ENCODE peak calls at places on chromosomes 13 and 19, in seven cellular contexts. J is A549; F is psoas muscle; W is CD4-positive, alpha-beta T cell; E is neural crest cell; Y is Peyer's patch; H is left ventricle myocardium inferior. Q is an unnamed sample.

GRCh38 chr19:53467138-53467502 is 413 bp upstream of the ZNF813 start:
- DNase-seq in F (no peak), H (peak), J (no peak), W (no peak), Y (peak), E (no peak), Q (peak)

GRCh38 chr13:41137241-41137640 is 4.6 kb upstream of the KBTBD6 start:
- DNase-seq in W (no peak), F (no peak), E (no peak), H (no peak), J (no peak), Y (no peak), Q (no peak)

GRCh38 chr19:11191273-11191755 is 6.0 kb downstream of the KANK2 start:
- DNase-seq in H (peak), E (no peak), F (peak), Y (peak), W (no peak), J (peak), Q (no peak)

GRCh38 chr19:17579523-17580244 is 24.2 kb downstream of the COLGALT1 start:
- DNase-seq in H (peak), F (peak), E (peak), Y (peak), W (no peak), J (peak), Q (peak)

GRCh38 chr19:15779756-15780476 is 7.5 kb upstream of the OR10H5 start:
- DNase-seq in J (peak), E (no peak), F (peak), W (no peak), Y (peak), H (peak), Q (no peak)

GRCh38 chr13:24741016-24741662 is 22.8 kb upstream of the RNF17 start:
- DNase-seq in F (no peak), E (no peak), Y (no peak), W (no peak), H (no peak), J (peak), Q (no peak)

GRCh38 chr19:41226053-41226873 is 7.2 kb downstream of the AXL start:
- DNase-seq in W (peak), J (peak), Y (peak), E (peak), H (peak), F (peak), Q (peak)

GRCh38 chr19:6501740-6502648 is at the start of gene TUBB4A:
- DNase-seq in Y (peak), W (peak), J (no peak), E (peak), H (peak), F (peak), Q (peak)

GRCh38 chr19:47438793-47439220 is 19.5 kb upstream of the MEIS3 start:
- DNase-seq in F (no peak), Y (no peak), W (no peak), J (no peak), E (no peak), H (no peak), Q (peak)

GRCh38 chr19:37928527-37929286 is 21.7 kb downstream of the SIPA1L3 start:
- DNase-seq in E (no peak), J (peak), F (no peak), W (no peak), Y (peak), H (no peak), Q (no peak)

GRCh38 chr19:50794778-50795664 is 4.8 kb downstream of the ACP4 start:
- DNase-seq in H (no peak), J (peak), Y (no peak), F (no peak), E (no peak), W (no peak), Q (no peak)

GRCh38 chr19:1355258-1355973 is 28.3 kb upstream of the NDUFS7 start:
- DNase-seq in Y (no peak), E (no peak), H (no peak), W (no peak), J (no peak), F (no peak), Q (no peak)

GRCh38 chr13:43116242-43116641 is 92.9 kb downstream of the DNAJC15 start:
- DNase-seq in Y (no peak), W (no peak), E (no peak), F (no peak), J (peak), H (no peak), Q (no peak)

GRCh38 chr19:35643255-35644205 is 2.0 kb downstream of the ETV2 start:
- DNase-seq in J (peak), H (peak), F (peak), W (peak), Y (peak), E (peak), Q (peak)

GRCh38 chr19:35742121-35742724 is at the start of gene IGFLR1:
- DNase-seq in E (no peak), Y (peak), J (no peak), F (no peak), H (no peak), W (peak), Q (no peak)

GRCh38 chr13:51523082-51523518 is 61.2 kb upstream of the WDFY2 start:
- DNase-seq in E (no peak), H (no peak), J (peak), F (no peak), W (peak), Y (no peak), Q (no peak)

DNA sequence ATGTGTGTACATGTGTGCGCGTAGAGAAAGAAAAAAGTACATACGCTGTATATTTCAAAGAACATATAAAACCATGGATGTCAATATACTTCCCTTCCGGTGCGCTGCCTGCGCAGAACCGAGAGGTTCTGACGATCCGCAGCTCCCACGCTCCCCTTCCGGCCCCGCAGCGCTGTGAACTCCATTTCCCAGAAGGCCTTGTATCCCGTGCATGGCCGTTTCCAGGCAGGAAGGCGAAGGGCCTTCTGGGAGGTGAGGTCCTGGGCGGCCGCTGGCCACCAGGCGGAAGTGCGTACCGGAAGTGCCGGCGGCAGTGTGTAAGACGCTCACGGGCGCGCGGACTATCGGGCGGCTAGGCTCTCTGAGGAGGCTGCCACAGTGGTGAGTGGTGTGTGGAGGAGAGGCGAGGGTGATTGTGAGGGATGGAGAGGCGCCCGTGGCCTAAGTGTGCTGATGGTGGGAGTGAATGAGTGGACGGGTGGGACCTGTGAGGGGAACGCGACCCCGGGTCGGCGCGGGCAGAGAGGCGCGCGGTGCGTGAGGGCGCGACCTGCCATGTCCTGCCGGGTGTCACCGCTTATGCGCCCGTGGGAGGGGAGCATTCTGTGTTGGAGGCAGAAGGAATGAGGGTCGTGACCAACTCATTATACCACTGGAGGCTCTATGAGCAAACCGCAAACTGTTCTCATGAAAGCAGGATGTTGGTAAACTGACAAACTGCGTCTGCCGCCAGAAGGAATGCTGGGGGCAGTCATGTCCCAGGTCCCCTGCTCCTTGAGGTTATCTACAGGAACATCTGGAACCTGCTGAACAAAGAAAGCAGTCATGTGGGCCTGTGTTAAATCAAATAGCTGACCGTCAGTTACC is at the start of gene ERVK3-1:
- DNase-seq in W (peak), F (peak), E (peak), H (peak), J (peak), Y (peak), Q (peak)
- TF ChIP-seq CTCF in W (no peak), F (peak), E (peak), H (peak), J (no peak), Y (peak), Q (no peak)

GRCh38 chr19:39155114-39155700 is 29.6 kb downstream of the PAK4 start:
- DNase-seq in E (no peak), H (no peak), W (no peak), Y (no peak), J (no peak), F (no peak), Q (no peak)
- TF ChIP-seq CTCF in E (no peak), H (no peak), W (no peak), Y (no peak), J (no peak), F (no peak), Q (no peak)

GRCh38 chr13:62119739-62120700 is 704.4 kb upstream of the PCDH20 start:
- DNase-seq in E (no peak), J (no peak), Y (no peak), H (no peak), W (no peak), F (no peak), Q (no peak)
- TF ChIP-seq CTCF in E (peak), J (peak), Y (no peak), H (peak), W (no peak), F (peak), Q (no peak)

GRCh38 chr19:39788244-39788643 is 9.6 kb downstream of the LEUTX start:
- DNase-seq in J (no peak), E (no peak), Y (no peak), F (no peak), H (no peak), W (no peak), Q (no peak)

GRCh38 chr19:39796000-39796498 is 17.4 kb downstream of the LEUTX start:
- DNase-seq in J (no peak), W (no peak), Y (no peak), H (no peak), F (no peak), E (no peak), Q (no peak)

GRCh38 chr19:39795001-39795400 is 16.3 kb downstream of the LEUTX start:
- DNase-seq in E (no peak), Y (peak), H (no peak), F (no peak), J (no peak), W (no peak), Q (no peak)

GRCh38 chr19:39797083-39797482 is 18.4 kb downstream of the LEUTX start:
- DNase-seq in F (no peak), H (no peak), J (no peak), W (no peak), Y (no peak), E (no peak), Q (no peak)

DNA sequence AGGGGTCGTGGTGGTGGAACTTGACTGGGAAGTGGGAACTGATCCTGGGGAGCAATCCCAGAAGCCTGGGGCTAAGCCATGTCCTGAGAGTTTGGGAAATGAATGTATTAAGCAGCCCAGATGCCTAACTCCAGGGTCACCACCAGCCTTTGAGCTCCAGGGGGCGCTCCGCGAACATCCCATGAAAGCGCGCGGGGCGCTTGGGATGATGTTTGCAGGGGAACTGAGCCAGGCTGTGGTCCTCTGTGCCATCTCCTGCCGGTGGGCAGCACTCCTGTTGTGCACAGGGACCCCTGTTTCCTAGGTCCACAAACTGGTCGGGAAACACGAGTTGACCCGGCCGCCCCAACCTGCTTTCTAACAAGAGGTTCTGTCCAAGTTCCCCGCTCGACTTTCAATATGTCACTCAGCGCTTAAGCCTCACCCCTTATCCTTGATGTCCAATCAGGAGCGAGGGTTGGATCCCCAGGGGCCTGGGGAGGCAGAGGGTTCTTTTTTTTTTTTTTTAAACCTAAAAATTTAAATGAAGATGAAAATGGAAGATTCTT is 14.4 kb downstream of the LEUTX start:
- DNase-seq in F (peak), H (peak), W (peak), Y (peak), J (peak), E (peak), Q (peak)
- TF ChIP-seq CTCF in F (peak), H (peak), W (peak), Y (peak), J (peak), E (peak), Q (peak)